ENCODE peak calls at places on chromosome 19, in eight cellular contexts. Z is type B pancreatic cell, I is left ventricle myocardium inferior, P is transverse colon, C is ovary, S is AG10803, K is pancreas, E is tibial nerve. H is an unnamed sample.

GRCh38 chr19:8552810-8553209 is 24.4 kb downstream of the MYO1F start:
- DNase-seq in Z (no peak), I (no peak), P (no peak), C (no peak), S (peak), K (no peak), E (no peak), H (peak)

GRCh38 chr19:39355253-39355652 is 13.0 kb downstream of the SAMD4B start:
- DNase-seq in Z (no peak), I (no peak), P (no peak), C (no peak), S (no peak), K (no peak), E (no peak), H (no peak)

GRCh38 chr19:35939307-35940077 is 3.3 kb downstream of the LRFN3 start:
- DNase-seq in Z (no peak), I (no peak), P (no peak), C (no peak), S (no peak), K (no peak), E (no peak), H (no peak)

GRCh38 chr19:677201-677600 is 1.0 kb downstream of the FSTL3 start:
- DNase-seq in Z (no peak), I (peak), P (peak), C (peak), S (peak), K (peak), E (peak), H (peak)

GRCh38 chr19:54178581-54179261 is 5.8 kb upstream of the TMC4 start:
- DNase-seq in Z (no peak), I (no peak), P (no peak), C (no peak), S (no peak), K (no peak), E (no peak), H (no peak)

GRCh38 chr19:33052352-33052972 is 12.2 kb downstream of the RHPN2 start:
- DNase-seq in Z (no peak), I (no peak), P (peak), C (peak), S (peak), K (peak), E (peak), H (peak)

GRCh38 chr19:56595548-56595899 is 422 bp downstream of the ZNF71 start:
- DNase-seq in Z (no peak), I (no peak), P (no peak), C (no peak), S (no peak), K (no peak), E (no peak), H (no peak)

GRCh38 chr19:16373539-16373938 is 48.9 kb downstream of the KLF2 start:
- DNase-seq in Z (no peak), I (peak), P (no peak), C (peak), S (no peak), K (no peak), E (peak), H (peak)

GRCh38 chr19:48868196-48868886 is at the start of gene PLEKHA4:
- DNase-seq in Z (no peak), I (peak), P (peak), C (peak), S (peak), K (peak), E (peak), H (peak)

GRCh38 chr19:31135841-31136240 is 213.4 kb downstream of the TSHZ3 start:
- DNase-seq in Z (no peak), I (no peak), P (no peak), C (no peak), S (peak), K (no peak), E (no peak), H (peak)

GRCh38 chr19:20078696-20079095 is 896 bp downstream of the ZNF90 start:
- DNase-seq in Z (no peak), I (peak), P (peak), C (peak), S (peak), K (peak), E (peak), H (peak)

GRCh38 chr19:38684078-38684861 is 36.8 kb downstream of the ACTN4 start:
- DNase-seq in Z (no peak), I (peak), P (peak), C (peak), S (peak), K (peak), E (no peak), H (peak)

GRCh38 chr19:14843169-14843568 is 5.6 kb downstream of the OR7A10 start:
- DNase-seq in Z (no peak), I (no peak), P (no peak), C (no peak), S (no peak), K (no peak), E (no peak), H (no peak)

GRCh38 chr19:11365557-11366117 is 8.8 kb upstream of the SWSAP1 start:
- DNase-seq in Z (no peak), I (no peak), P (no peak), C (no peak), S (no peak), K (no peak), E (no peak), H (no peak)

GRCh38 chr19:32743447-32743846 is 23.9 kb downstream of the TDRD12 start:
- DNase-seq in Z (peak), I (no peak), P (no peak), C (no peak), S (no peak), K (no peak), E (no peak), H (no peak)

GRCh38 chr19:1082165-1082927 is 12.8 kb downstream of the POLR2E start:
- DNase-seq in Z (peak), I (no peak), P (peak), C (no peak), S (no peak), K (peak), E (no peak), H (no peak)

GRCh38 chr19:57803594-57804325 is 11.0 kb downstream of the ZNF552 start:
- DNase-seq in Z (peak), I (no peak), P (peak), C (peak), S (peak), K (no peak), E (no peak), H (peak)

DNA sequence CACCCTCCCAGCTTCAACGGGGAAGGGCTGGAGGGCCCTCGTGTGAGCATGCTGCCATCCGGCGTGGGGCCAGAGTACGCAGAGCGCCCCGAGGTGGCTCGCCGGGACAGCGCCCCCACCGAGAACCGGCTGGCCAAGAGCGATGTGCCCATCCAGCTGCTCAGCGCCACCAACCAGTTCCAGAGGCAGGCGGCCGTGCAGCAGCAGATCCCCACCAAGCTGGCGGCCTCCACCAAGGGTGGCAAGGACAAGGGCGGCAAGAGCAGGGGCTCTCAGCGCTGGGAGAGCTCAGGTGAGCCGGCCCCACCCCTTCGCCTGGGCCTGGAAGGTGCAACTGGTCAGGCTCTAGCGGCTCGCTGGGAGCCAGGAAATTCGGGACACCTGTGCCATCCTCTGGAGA is 20.0 kb downstream of the PEX11G start:
- DNase-seq in Z (no peak), I (no peak), P (no peak), C (no peak), S (no peak), K (no peak), E (no peak), H (no peak)
- TF ChIP-seq CTCF in Z (no peak), I (no peak), P (no peak), C (no peak), S (no peak), K (no peak), E (no peak), H (no peak)

GRCh38 chr19:29467824-29468401 is 57.9 kb upstream of the VSTM2B start:
- DNase-seq in Z (no peak), I (no peak), P (no peak), C (no peak), S (peak), K (no peak), E (no peak), H (no peak)
- TF ChIP-seq CTCF in Z (peak), I (no peak), P (no peak), C (no peak), S (peak), K (no peak), E (no peak), H (peak)

GRCh38 chr19:3163230-3163886 is 15.2 kb upstream of the S1PR4 start:
- DNase-seq in Z (peak), I (peak), P (peak), C (peak), S (peak), K (peak), E (peak), H (no peak)

GRCh38 chr19:3161453-3161852 is 17.1 kb upstream of the S1PR4 start:
- DNase-seq in Z (no peak), I (no peak), P (no peak), C (no peak), S (no peak), K (no peak), E (no peak), H (peak)

GRCh38 chr19:3160219-3160618 is 18.4 kb upstream of the S1PR4 start:
- DNase-seq in Z (no peak), I (no peak), P (no peak), C (no peak), S (no peak), K (no peak), E (no peak), H (no peak)

GRCh38 chr19:3162418-3163229 is 15.9 kb upstream of the S1PR4 start:
- DNase-seq in Z (no peak), I (no peak), P (no peak), C (no peak), S (peak), K (no peak), E (no peak), H (no peak)

DNA sequence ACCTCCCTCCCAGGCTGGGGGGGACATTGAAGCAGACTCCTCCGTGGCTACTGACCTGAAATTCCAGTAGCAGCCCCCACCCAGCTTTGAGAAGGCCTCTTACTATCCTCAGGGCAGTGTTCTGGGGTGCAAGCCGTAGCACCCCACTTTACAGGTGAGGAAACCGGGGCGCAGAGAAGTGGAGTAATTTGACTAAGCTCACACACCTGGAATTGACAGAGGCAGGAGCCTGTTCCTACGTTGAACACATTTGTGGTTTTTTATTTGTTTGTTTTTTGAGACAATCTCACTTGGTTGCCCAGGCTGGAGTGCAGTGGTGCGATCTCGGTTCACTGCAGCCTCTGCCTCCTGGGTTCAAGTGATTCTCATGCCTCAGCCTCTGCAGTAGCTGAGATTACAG is 14.6 kb upstream of the S1PR4 start:
- DNase-seq in Z (no peak), I (no peak), P (no peak), C (no peak), S (no peak), K (no peak), E (no peak), H (no peak)
- TF ChIP-seq CTCF in Z (no peak), I (no peak), P (no peak), C (no peak), S (no peak), K (no peak), E (no peak), H (no peak)

DNA sequence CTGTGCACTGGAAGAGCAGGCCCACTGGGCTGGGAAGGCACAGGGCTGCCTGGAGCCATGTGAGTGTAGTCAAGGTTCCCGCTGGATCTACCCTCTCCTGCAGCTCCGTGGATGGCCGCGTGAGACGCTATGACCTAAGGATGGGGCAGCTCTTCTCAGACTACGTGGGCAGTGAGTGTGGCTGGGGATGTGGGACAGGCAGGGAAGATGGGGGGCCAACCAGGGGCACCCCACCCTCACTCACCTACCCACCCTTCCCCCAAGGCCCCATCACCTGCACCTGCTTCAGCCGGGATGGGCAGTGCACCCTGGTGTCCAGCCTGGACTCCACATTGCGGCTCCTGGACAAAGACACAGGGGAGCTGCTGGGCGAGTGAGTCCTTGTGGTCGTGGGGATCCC is 6.1 kb downstream of the WDR83 start:
- DNase-seq in Z (no peak), I (no peak), P (no peak), C (no peak), S (no peak), K (no peak), E (no peak), H (no peak)
- TF ChIP-seq CTCF in Z (no peak), I (no peak), P (no peak), C (no peak), S (no peak), K (no peak), E (no peak), H (no peak)

GRCh38 chr19:3119782-3120380 is 16.0 kb upstream of the GNA15 start:
- DNase-seq in Z (no peak), I (no peak), P (no peak), C (no peak), S (no peak), K (no peak), E (no peak), H (no peak)
- TF ChIP-seq CTCF in Z (no peak), I (no peak), P (no peak), C (no peak), S (no peak), K (no peak), E (no peak), H (no peak)

DNA sequence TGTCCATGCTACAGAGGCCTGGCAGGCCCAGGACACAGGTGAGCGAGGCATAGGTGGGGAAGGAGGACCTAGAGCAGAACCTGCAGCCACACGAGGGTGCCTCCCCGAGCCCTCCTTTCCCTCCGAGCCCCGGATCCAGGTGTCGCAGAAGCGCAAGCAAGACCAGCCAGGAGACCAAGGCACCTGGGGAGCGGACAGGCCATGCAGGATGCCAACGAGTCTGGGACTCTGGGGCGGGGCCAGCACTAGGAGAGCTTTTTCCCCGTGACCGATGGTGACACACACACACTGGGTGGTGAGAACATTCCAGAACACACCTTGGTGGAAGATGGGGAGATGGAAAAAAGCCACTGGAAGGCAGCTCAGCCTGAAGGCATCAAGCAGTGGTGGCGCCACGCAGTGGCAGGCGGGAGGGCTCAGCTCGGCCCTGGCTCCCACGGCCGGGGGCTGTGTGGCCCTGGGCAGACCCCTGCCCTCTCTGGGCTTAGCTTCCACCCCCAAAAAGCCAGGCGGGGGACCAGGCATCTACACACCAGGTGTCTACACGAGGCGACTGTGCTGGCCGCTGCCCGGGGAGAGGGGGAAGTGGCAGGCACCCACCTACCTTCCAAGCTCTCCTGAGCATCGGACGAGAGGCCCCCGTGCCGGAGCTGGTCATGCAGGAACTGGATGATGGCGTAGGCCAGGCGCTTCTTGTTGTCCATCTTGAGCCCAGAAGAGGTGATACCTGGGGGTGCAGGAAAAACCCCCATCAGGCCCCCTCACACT is 14.5 kb downstream of the SGTA start:
- DNase-seq in Z (no peak), I (no peak), P (no peak), C (no peak), S (no peak), K (no peak), E (no peak), H (no peak)
- TF ChIP-seq CTCF in Z (no peak), I (no peak), P (no peak), C (no peak), S (no peak), K (no peak), E (no peak), H (no peak)

GRCh38 chr19:13466697-13467096 is 39.6 kb downstream of the CACNA1A start:
- DNase-seq in Z (no peak), I (no peak), P (no peak), C (no peak), S (no peak), K (no peak), E (no peak), H (no peak)
- TF ChIP-seq CTCF in Z (no peak), I (no peak), P (no peak), C (no peak), S (no peak), K (no peak), E (no peak), H (no peak)

GRCh38 chr19:5961969-5962945 is 15.7 kb downstream of the RANBP3 start:
- DNase-seq in Z (no peak), I (peak), P (peak), C (no peak), S (peak), K (peak), E (peak), H (no peak)
- TF ChIP-seq CTCF in Z (no peak), I (no peak), P (no peak), C (no peak), S (no peak), K (no peak), E (no peak), H (no peak)

H was measured in foreskin fibroblast.